ENCODE peak calls at places on chromosome 19, in eight cellular contexts. One of them, this sample, is unnamed.

GRCh38 chr19:57099199-57099661 is 20.6 kb upstream of the USP29 start:
- DNase-seq in WTC11: peak; percentile 84
- DNase-seq in stimulated activated CD4-positive, alpha-beta T cell treated with anti-CD3 and anti-CD28 coated beads, Interleukin-4, amount 100 ng/mL, for 48 hours: peak; percentile 67
- DNase-seq in activated naive CD4-positive, alpha-beta T cell treated with anti-CD3 and anti-CD28 coated beads for 36 hours: peak; percentile 66
- DNase-seq in activated T-helper 1 cell treated with anti-CD3 and anti-CD28 coated beads, Interleukin-12 subunit alpha, Interleukin-12 subunit beta, Interleukin-2, Interleukin-4 antibody, amounts not matched to agents 30 ng/mL and 10 ng/mL and 1 ng/mL, durations not matched to agents 14 hours and 24 hours and 36 hours: peak; percentile 1
- DNase-seq in activated CD4-positive, alpha-beta T cell treated with anti-CD3 and anti-CD28 coated beads, Interleukin-2, amount 50 U/mL, for 24 hours: peak; percentile 36
- DNase-seq in dermis blood vessel endothelial cell: peak; percentile 55
- DNase-seq in fibroblast of pulmonary artery: peak; percentile 30
- DNase-seq in this sample: no peak

GRCh38 chr19:14576363-14576762 is 4.5 kb upstream of the NDUFB7 start:
- DNase-seq in activated naive CD4-positive, alpha-beta T cell treated with anti-CD3 and anti-CD28 coated beads for 36 hours: no peak
- DNase-seq in activated CD4-positive, alpha-beta T cell treated with anti-CD3 and anti-CD28 coated beads, Interleukin-2, amount 50 U/mL, for 24 hours: no peak
- DNase-seq in dermis blood vessel endothelial cell: no peak
- DNase-seq in activated T-helper 1 cell treated with anti-CD3 and anti-CD28 coated beads, Interleukin-12 subunit alpha, Interleukin-12 subunit beta, Interleukin-2, Interleukin-4 antibody, amounts not matched to agents 30 ng/mL and 10 ng/mL and 1 ng/mL, durations not matched to agents 14 hours and 24 hours and 36 hours: no peak
- DNase-seq in stimulated activated CD4-positive, alpha-beta T cell treated with anti-CD3 and anti-CD28 coated beads, Interleukin-4, amount 100 ng/mL, for 48 hours: no peak
- DNase-seq in fibroblast of pulmonary artery: no peak
- DNase-seq in WTC11: no peak
- DNase-seq in this sample: no peak

GRCh38 chr19:56141416-56141992 is 417 bp downstream of the ZNF444 start:
- DNase-seq in activated CD4-positive, alpha-beta T cell treated with anti-CD3 and anti-CD28 coated beads, Interleukin-2, amount 50 U/mL, for 24 hours: no peak
- DNase-seq in fibroblast of pulmonary artery: no peak
- DNase-seq in activated naive CD4-positive, alpha-beta T cell treated with anti-CD3 and anti-CD28 coated beads for 36 hours: peak; percentile 46
- DNase-seq in stimulated activated CD4-positive, alpha-beta T cell treated with anti-CD3 and anti-CD28 coated beads, Interleukin-4, amount 100 ng/mL, for 48 hours: no peak
- DNase-seq in activated T-helper 1 cell treated with anti-CD3 and anti-CD28 coated beads, Interleukin-12 subunit alpha, Interleukin-12 subunit beta, Interleukin-2, Interleukin-4 antibody, amounts not matched to agents 30 ng/mL and 10 ng/mL and 1 ng/mL, durations not matched to agents 14 hours and 24 hours and 36 hours: peak; percentile 18
- DNase-seq in dermis blood vessel endothelial cell: peak; percentile 26
- DNase-seq in WTC11: no peak
- DNase-seq in this sample: no peak

GRCh38 chr19:38867176-38867780 is 10.8 kb downstream of the RINL start:
- DNase-seq in activated naive CD4-positive, alpha-beta T cell treated with anti-CD3 and anti-CD28 coated beads for 36 hours: no peak
- DNase-seq in activated T-helper 1 cell treated with anti-CD3 and anti-CD28 coated beads, Interleukin-12 subunit alpha, Interleukin-12 subunit beta, Interleukin-2, Interleukin-4 antibody, amounts not matched to agents 30 ng/mL and 10 ng/mL and 1 ng/mL, durations not matched to agents 14 hours and 24 hours and 36 hours: no peak
- DNase-seq in fibroblast of pulmonary artery: no peak
- DNase-seq in stimulated activated CD4-positive, alpha-beta T cell treated with anti-CD3 and anti-CD28 coated beads, Interleukin-4, amount 100 ng/mL, for 48 hours: no peak
- DNase-seq in activated CD4-positive, alpha-beta T cell treated with anti-CD3 and anti-CD28 coated beads, Interleukin-2, amount 50 U/mL, for 24 hours: no peak
- DNase-seq in WTC11: no peak
- DNase-seq in dermis blood vessel endothelial cell: no peak
- DNase-seq in this sample: no peak

GRCh38 chr19:17718988-17719711 is at the start of gene MAP1S:
- DNase-seq in activated T-helper 1 cell treated with anti-CD3 and anti-CD28 coated beads, Interleukin-12 subunit alpha, Interleukin-12 subunit beta, Interleukin-2, Interleukin-4 antibody, amounts not matched to agents 30 ng/mL and 10 ng/mL and 1 ng/mL, durations not matched to agents 14 hours and 24 hours and 36 hours: peak; percentile 66
- DNase-seq in activated naive CD4-positive, alpha-beta T cell treated with anti-CD3 and anti-CD28 coated beads for 36 hours: peak; percentile 66
- DNase-seq in WTC11: peak; percentile 89
- DNase-seq in activated CD4-positive, alpha-beta T cell treated with anti-CD3 and anti-CD28 coated beads, Interleukin-2, amount 50 U/mL, for 24 hours: peak; percentile 49
- DNase-seq in fibroblast of pulmonary artery: peak; percentile 55
- DNase-seq in stimulated activated CD4-positive, alpha-beta T cell treated with anti-CD3 and anti-CD28 coated beads, Interleukin-4, amount 100 ng/mL, for 48 hours: peak; percentile 61
- DNase-seq in dermis blood vessel endothelial cell: peak; percentile 56
- DNase-seq in this sample: peak; percentile 77

GRCh38 chr19:32203161-32203560 is 142.2 kb upstream of the ZNF507 start:
- DNase-seq in dermis blood vessel endothelial cell: no peak
- DNase-seq in WTC11: no peak
- DNase-seq in stimulated activated CD4-positive, alpha-beta T cell treated with anti-CD3 and anti-CD28 coated beads, Interleukin-4, amount 100 ng/mL, for 48 hours: no peak
- DNase-seq in activated T-helper 1 cell treated with anti-CD3 and anti-CD28 coated beads, Interleukin-12 subunit alpha, Interleukin-12 subunit beta, Interleukin-2, Interleukin-4 antibody, amounts not matched to agents 30 ng/mL and 10 ng/mL and 1 ng/mL, durations not matched to agents 14 hours and 24 hours and 36 hours: no peak
- DNase-seq in activated CD4-positive, alpha-beta T cell treated with anti-CD3 and anti-CD28 coated beads, Interleukin-2, amount 50 U/mL, for 24 hours: no peak
- DNase-seq in activated naive CD4-positive, alpha-beta T cell treated with anti-CD3 and anti-CD28 coated beads for 36 hours: no peak
- DNase-seq in fibroblast of pulmonary artery: no peak
- DNase-seq in this sample: no peak

GRCh38 chr19:6020972-6021805 is 43.2 kb upstream of the RANBP3 start:
- DNase-seq in dermis blood vessel endothelial cell: no peak
- DNase-seq in stimulated activated CD4-positive, alpha-beta T cell treated with anti-CD3 and anti-CD28 coated beads, Interleukin-4, amount 100 ng/mL, for 48 hours: no peak
- DNase-seq in WTC11: no peak
- DNase-seq in activated naive CD4-positive, alpha-beta T cell treated with anti-CD3 and anti-CD28 coated beads for 36 hours: no peak
- DNase-seq in activated CD4-positive, alpha-beta T cell treated with anti-CD3 and anti-CD28 coated beads, Interleukin-2, amount 50 U/mL, for 24 hours: no peak
- DNase-seq in activated T-helper 1 cell treated with anti-CD3 and anti-CD28 coated beads, Interleukin-12 subunit alpha, Interleukin-12 subunit beta, Interleukin-2, Interleukin-4 antibody, amounts not matched to agents 30 ng/mL and 10 ng/mL and 1 ng/mL, durations not matched to agents 14 hours and 24 hours and 36 hours: no peak
- DNase-seq in fibroblast of pulmonary artery: no peak
- DNase-seq in this sample: no peak

GRCh38 chr19:35100588-35101533 is 14.8 kb upstream of the FXYD3 start:
- DNase-seq in WTC11: no peak
- DNase-seq in dermis blood vessel endothelial cell: no peak
- DNase-seq in fibroblast of pulmonary artery: no peak
- DNase-seq in activated CD4-positive, alpha-beta T cell treated with anti-CD3 and anti-CD28 coated beads, Interleukin-2, amount 50 U/mL, for 24 hours: no peak
- DNase-seq in stimulated activated CD4-positive, alpha-beta T cell treated with anti-CD3 and anti-CD28 coated beads, Interleukin-4, amount 100 ng/mL, for 48 hours: no peak
- DNase-seq in activated T-helper 1 cell treated with anti-CD3 and anti-CD28 coated beads, Interleukin-12 subunit alpha, Interleukin-12 subunit beta, Interleukin-2, Interleukin-4 antibody, amounts not matched to agents 30 ng/mL and 10 ng/mL and 1 ng/mL, durations not matched to agents 14 hours and 24 hours and 36 hours: no peak
- DNase-seq in activated naive CD4-positive, alpha-beta T cell treated with anti-CD3 and anti-CD28 coated beads for 36 hours: no peak
- DNase-seq in this sample: no peak

GRCh38 chr19:46481187-46481586 is 9.8 kb upstream of the PNMA8A start:
- DNase-seq in activated T-helper 1 cell treated with anti-CD3 and anti-CD28 coated beads, Interleukin-12 subunit alpha, Interleukin-12 subunit beta, Interleukin-2, Interleukin-4 antibody, amounts not matched to agents 30 ng/mL and 10 ng/mL and 1 ng/mL, durations not matched to agents 14 hours and 24 hours and 36 hours: no peak
- DNase-seq in WTC11: no peak
- DNase-seq in activated CD4-positive, alpha-beta T cell treated with anti-CD3 and anti-CD28 coated beads, Interleukin-2, amount 50 U/mL, for 24 hours: no peak
- DNase-seq in activated naive CD4-positive, alpha-beta T cell treated with anti-CD3 and anti-CD28 coated beads for 36 hours: no peak
- DNase-seq in dermis blood vessel endothelial cell: no peak
- DNase-seq in stimulated activated CD4-positive, alpha-beta T cell treated with anti-CD3 and anti-CD28 coated beads, Interleukin-4, amount 100 ng/mL, for 48 hours: no peak
- DNase-seq in fibroblast of pulmonary artery: peak; percentile 51
- DNase-seq in this sample: no peak

This sample was measured in natural killer cell treated with Interleukin-12 subunit alpha and Interleukin-12 subunit beta and Interleukin-15 and Interleukin-18, amount 100 ng/mL, for 72 hours.